ENCODE peak calls at places on chromosomes 4 and X, in four cellular contexts. One of them, this sample, is unnamed.
A peak's percentile ranks its signal among the peaks of the same experiment; 100 is the strongest.

GRCh38 chr4:30656828-30657227 is 63.3 kb upstream of the PCDH7 start:
- DNase-seq in activated naive CD4-positive, alpha-beta T cell: no peak
- DNase-seq in ureter: no peak
- DNase-seq in NCI-H345: no peak
- DNase-seq in this sample: no peak

GRCh38 chrX:11588097-11588496 is 77.6 kb downstream of the ARHGAP6 start:
- DNase-seq in activated naive CD4-positive, alpha-beta T cell: no peak
- DNase-seq in ureter: no peak
- DNase-seq in NCI-H345: no peak
- DNase-seq in this sample: no peak

GRCh38 chr4:100391913-100392312 is 125.9 kb downstream of the EMCN start:
- DNase-seq in activated naive CD4-positive, alpha-beta T cell: no peak
- DNase-seq in ureter: no peak
- DNase-seq in NCI-H345: no peak
- DNase-seq in this sample: no peak

GRCh38 chr4:136992032-136992431 is 540.3 kb downstream of the PCDH18 start:
- DNase-seq in activated naive CD4-positive, alpha-beta T cell: no peak
- DNase-seq in ureter: no peak
- DNase-seq in NCI-H345: no peak
- DNase-seq in this sample: no peak

GRCh38 chr4:65893957-65894755 is 223.9 kb upstream of the EPHA5 start:
- DNase-seq in activated naive CD4-positive, alpha-beta T cell: no peak
- DNase-seq in ureter: no peak
- DNase-seq in NCI-H345: no peak
- DNase-seq in this sample: no peak

GRCh38 chr4:176291748-176292147 is 22.7 kb upstream of the ASB5 start:
- DNase-seq in activated naive CD4-positive, alpha-beta T cell: no peak
- DNase-seq in ureter: no peak
- DNase-seq in NCI-H345: no peak
- DNase-seq in this sample: no peak

GRCh38 chrX:145533534-145533933 is 284.1 kb upstream of the SLITRK2 start:
- DNase-seq in activated naive CD4-positive, alpha-beta T cell: no peak
- DNase-seq in ureter: no peak
- DNase-seq in NCI-H345: no peak
- DNase-seq in this sample: no peak

GRCh38 chrX:40202456-40202855 is 104.7 kb upstream of the BCOR start:
- DNase-seq in activated naive CD4-positive, alpha-beta T cell: no peak
- DNase-seq in ureter: no peak
- DNase-seq in NCI-H345: no peak
- DNase-seq in this sample: no peak

GRCh38 chrX:10326578-10326977 is 169.8 kb downstream of the CLCN4 start:
- DNase-seq in activated naive CD4-positive, alpha-beta T cell: no peak
- DNase-seq in ureter: no peak
- DNase-seq in NCI-H345: peak; percentile 2
- DNase-seq in this sample: no peak

GRCh38 chr4:18020145-18020670 is 1.3 kb downstream of the LCORL start:
- DNase-seq in activated naive CD4-positive, alpha-beta T cell: no peak
- DNase-seq in ureter: no peak
- DNase-seq in NCI-H345: no peak
- DNase-seq in this sample: no peak

GRCh38 chr4:48445704-48446103 is 37.4 kb upstream of the SLC10A4 start:
- DNase-seq in activated naive CD4-positive, alpha-beta T cell: no peak
- DNase-seq in ureter: no peak
- DNase-seq in NCI-H345: peak; percentile 10
- DNase-seq in this sample: no peak

GRCh38 chr4:20532871-20533870 is 167.1 kb upstream of the PACRGL start:
- DNase-seq in activated naive CD4-positive, alpha-beta T cell: no peak
- DNase-seq in ureter: no peak
- DNase-seq in NCI-H345: no peak
- DNase-seq in this sample: no peak

GRCh38 chr4:188818300-188818699 is 679.1 kb downstream of the TRIML1 start:
- DNase-seq in activated naive CD4-positive, alpha-beta T cell: no peak
- DNase-seq in ureter: no peak
- DNase-seq in NCI-H345: no peak
- DNase-seq in this sample: no peak

GRCh38 chr4:7315935-7316334 is 118.8 kb downstream of the PSAPL1 start:
- DNase-seq in activated naive CD4-positive, alpha-beta T cell: no peak
- DNase-seq in ureter: no peak
- DNase-seq in NCI-H345: no peak
- DNase-seq in this sample: no peak

GRCh38 chr4:70113656-70114055 is 40.4 kb upstream of the PRR27 start:
- DNase-seq in activated naive CD4-positive, alpha-beta T cell: no peak
- DNase-seq in ureter: no peak
- DNase-seq in NCI-H345: no peak
- DNase-seq in this sample: no peak

GRCh38 chrX:154437398-154437752 is 421 bp downstream of the GDI1 start:
- DNase-seq in activated naive CD4-positive, alpha-beta T cell: no peak
- DNase-seq in ureter: no peak
- DNase-seq in NCI-H345: no peak
- DNase-seq in this sample: no peak

GRCh38 chrX:110755061-110755460 is 40.6 kb downstream of the CHRDL1 start:
- DNase-seq in activated naive CD4-positive, alpha-beta T cell: no peak
- DNase-seq in ureter: no peak
- DNase-seq in NCI-H345: no peak
- DNase-seq in this sample: no peak

GRCh38 chr4:18859468-18859867 is 837.9 kb upstream of the LCORL start:
- DNase-seq in activated naive CD4-positive, alpha-beta T cell: no peak
- DNase-seq in ureter: no peak
- DNase-seq in NCI-H345: no peak
- DNase-seq in this sample: no peak

GRCh38 chr4:82515705-82516104 is 46.1 kb downstream of the TMEM150C start:
- DNase-seq in activated naive CD4-positive, alpha-beta T cell: no peak
- DNase-seq in ureter: peak; percentile 48
- DNase-seq in NCI-H345: peak; percentile 25
- DNase-seq in this sample: peak; percentile 38

GRCh38 chrX:3548743-3549441 is 164.6 kb downstream of the PRKX start:
- DNase-seq in activated naive CD4-positive, alpha-beta T cell: no peak
- DNase-seq in ureter: no peak
- DNase-seq in NCI-H345: peak; percentile 60
- DNase-seq in this sample: no peak

GRCh38 chr4:186190456-186191265 is 706 bp upstream of the CYP4V2 start:
- DNase-seq in activated naive CD4-positive, alpha-beta T cell: peak; percentile 53
- DNase-seq in ureter: peak; percentile 54
- DNase-seq in NCI-H345: peak; percentile 50
- DNase-seq in this sample: no peak

GRCh38 chr4:83771113-83771705 is 235.3 kb downstream of the GPAT3 start:
- DNase-seq in activated naive CD4-positive, alpha-beta T cell: no peak
- DNase-seq in ureter: no peak
- DNase-seq in NCI-H345: peak; percentile 1
- DNase-seq in this sample: peak; percentile 45

GRCh38 chr4:149980941-149981340 is 97.3 kb upstream of the DCLK2 start:
- DNase-seq in activated naive CD4-positive, alpha-beta T cell: peak; percentile 1
- DNase-seq in ureter: peak; percentile 55
- DNase-seq in NCI-H345: peak; percentile 30
- DNase-seq in this sample: peak; percentile 44

GRCh38 chr4:61202638-61203495 is 2.7 kb downstream of the ADGRL3 start:
- DNase-seq in activated naive CD4-positive, alpha-beta T cell: no peak
- DNase-seq in ureter: no peak
- DNase-seq in NCI-H345: peak; percentile 72
- DNase-seq in this sample: no peak

GRCh38 chrX:101450951-101451350 is 34.3 kb upstream of the ARMCX4 start:
- DNase-seq in activated naive CD4-positive, alpha-beta T cell: no peak
- DNase-seq in ureter: peak; percentile 64
- DNase-seq in NCI-H345: no peak
- DNase-seq in this sample: no peak

GRCh38 chrX:106397788-106398538 is 213.8 kb upstream of the RADX start:
- DNase-seq in activated naive CD4-positive, alpha-beta T cell: no peak
- DNase-seq in ureter: no peak
- DNase-seq in NCI-H345: no peak
- DNase-seq in this sample: no peak

GRCh38 chr4:10694151-10694825 is 9.7 kb upstream of the CLNK start:
- DNase-seq in activated naive CD4-positive, alpha-beta T cell: no peak
- DNase-seq in ureter: no peak
- DNase-seq in NCI-H345: peak; percentile 35
- DNase-seq in this sample: no peak

GRCh38 chrX:77900688-77901087 is 1.4 kb downstream of the COX7B start:
- DNase-seq in activated naive CD4-positive, alpha-beta T cell: no peak
- DNase-seq in ureter: no peak
- DNase-seq in NCI-H345: no peak
- DNase-seq in this sample: no peak

GRCh38 chrX:3145716-3146115 is 104.4 kb downstream of the ARSF start:
- DNase-seq in activated naive CD4-positive, alpha-beta T cell: no peak
- DNase-seq in ureter: no peak
- DNase-seq in NCI-H345: no peak
- DNase-seq in this sample: no peak

GRCh38 chrX:69163936-69164741 is 1.1 kb downstream of the PJA1 start:
- DNase-seq in activated naive CD4-positive, alpha-beta T cell: peak; percentile 17
- DNase-seq in ureter: peak; percentile 50
- DNase-seq in NCI-H345: peak; percentile 56
- DNase-seq in this sample: peak; percentile 32

GRCh38 chr4:168699224-168699878 is 202.5 kb downstream of the PALLD start:
- DNase-seq in activated naive CD4-positive, alpha-beta T cell: no peak
- DNase-seq in ureter: no peak
- DNase-seq in NCI-H345: peak; percentile 34
- DNase-seq in this sample: peak; percentile 35

GRCh38 chrX:132676561-132677186 is 187.8 kb upstream of the MBNL3 start:
- DNase-seq in activated naive CD4-positive, alpha-beta T cell: no peak
- DNase-seq in ureter: no peak
- DNase-seq in NCI-H345: no peak
- DNase-seq in this sample: no peak

GRCh38 chrX:18039023-18039422 is 177.9 kb upstream of the RAI2 start:
- DNase-seq in activated naive CD4-positive, alpha-beta T cell: no peak
- DNase-seq in ureter: no peak
- DNase-seq in NCI-H345: no peak
- DNase-seq in this sample: no peak

GRCh38 chr4:98828801-98829200 is 100.1 kb downstream of the EIF4E start:
- DNase-seq in activated naive CD4-positive, alpha-beta T cell: peak; percentile 2
- DNase-seq in ureter: no peak
- DNase-seq in NCI-H345: no peak
- DNase-seq in this sample: no peak

GRCh38 chrX:45479196-45479834 is 278.6 kb upstream of the DIPK2B start:
- DNase-seq in activated naive CD4-positive, alpha-beta T cell: no peak
- DNase-seq in ureter: no peak
- DNase-seq in NCI-H345: no peak
- DNase-seq in this sample: no peak

This sample was measured in stomach.